ENCODE peak calls at places on chromosomes 12 and 14, in six cellular contexts. W, X, Q, B, D and C are unnamed samples.

GRCh38 chr12:48810817-48811453 is 7.4 kb upstream of the CACNB3 start:
- DNase-seq in Q (no peak), X (no peak), D (peak; percentile 90), W (no peak), B (no peak), C (no peak)

GRCh38 chr12:116130431-116130830 is 147.1 kb downstream of the MED13L start:
- DNase-seq in Q (no peak), W (no peak), X (peak; percentile 80), D (no peak), B (no peak), C (no peak)

GRCh38 chr12:65238609-65239008 is 39.9 kb upstream of the MSRB3 start:
- DNase-seq in D (no peak), W (no peak), B (no peak), Q (no peak), X (no peak), C (no peak)

GRCh38 chr12:8554451-8555195 is 13.9 kb upstream of the CLEC4E start:
- DNase-seq in W (no peak), X (no peak), Q (peak; percentile 33), D (peak; percentile 65), B (no peak), C (no peak)

GRCh38 chr12:48126953-48127630 is 7.9 kb downstream of the PFKM start:
- DNase-seq in Q (no peak), B (no peak), D (no peak), W (no peak), X (no peak), C (no peak)

GRCh38 chr12:18971932-18972331 is 157.6 kb upstream of the PLEKHA5 start:
- DNase-seq in X (no peak), Q (no peak), D (no peak), B (no peak), W (no peak), C (no peak)

GRCh38 chr12:112275836-112276235 is 106.4 kb downstream of the HECTD4 start:
- DNase-seq in W (no peak), B (no peak), Q (no peak), X (no peak), D (no peak), C (no peak)

GRCh38 chr12:89920866-89921265 is 212.2 kb upstream of the ATP2B1 start:
- DNase-seq in D (no peak), Q (no peak), W (no peak), B (no peak), X (peak; percentile 86), C (no peak)

GRCh38 chr12:15227004-15227679 is 5.9 kb upstream of the RERG start:
- DNase-seq in B (no peak), Q (peak; percentile 28), D (peak; percentile 86), X (peak; percentile 42), W (peak; percentile 3), C (peak; percentile 60)

GRCh38 chr12:120429368-120429767 is 8.5 kb upstream of the COX6A1 start:
- DNase-seq in B (no peak), D (no peak), Q (no peak), W (no peak), X (no peak), C (no peak)

GRCh38 chr12:127881371-127882140 is 385.4 kb upstream of the TMEM132C start:
- DNase-seq in B (no peak), W (no peak), X (no peak), D (no peak), Q (no peak), C (no peak)

GRCh38 chr12:52217223-52217622 is 15.8 kb upstream of the KRT7 start:
- DNase-seq in X (no peak), W (no peak), Q (peak; percentile 72), D (no peak), B (no peak), C (no peak)

GRCh38 chr12:121189887-121190155 is 20.1 kb upstream of the P2RX4 start:
- DNase-seq in W (no peak), Q (no peak), B (no peak), X (no peak), D (no peak), C (no peak)

GRCh38 chr14:58796636-58797429 is 159.1 kb downstream of the DACT1 start:
- DNase-seq in W (no peak), D (peak; percentile 34), B (no peak), X (no peak), Q (peak; percentile 13), C (no peak)

GRCh38 chr12:3218150-3218845 is 141.1 kb downstream of the TSPAN9 start:
- DNase-seq in X (no peak), Q (peak; percentile 79), W (no peak), D (peak; percentile 70), B (no peak), C (no peak)

GRCh38 chr14:69937367-69937777 is 58.2 kb downstream of the SMOC1 start:
- DNase-seq in Q (no peak), B (no peak), X (no peak), W (no peak), D (no peak), C (no peak)

GRCh38 chr14:41925409-41925808 is 318.7 kb downstream of the LRFN5 start:
- DNase-seq in X (peak; percentile 1), D (peak; percentile 43), W (no peak), B (no peak), Q (peak; percentile 0), C (no peak)

GRCh38 chr12:50297996-50298395 is 14.7 kb upstream of the LIMA1 start:
- DNase-seq in D (no peak), B (no peak), X (no peak), Q (no peak), W (no peak), C (no peak)

GRCh38 chr12:131134523-131135310 is 181.0 kb downstream of the ADGRD1 start:
- DNase-seq in Q (no peak), X (no peak), B (no peak), D (no peak), W (no peak), C (peak; percentile 19)

GRCh38 chr12:95874452-95874851 is 15.7 kb downstream of the SNRPF start:
- DNase-seq in X (no peak), Q (no peak), D (no peak), W (no peak), B (no peak), C (peak; percentile 58)

GRCh38 chr14:95662376-95663186 is 23.6 kb upstream of the TCL1B start:
- DNase-seq in Q (no peak), B (no peak), D (no peak), X (no peak), W (no peak), C (no peak)

GRCh38 chr12:128861226-128862016 is 8.1 kb downstream of the GLT1D1 start:
- DNase-seq in X (no peak), Q (no peak), B (no peak), W (no peak), D (no peak), C (no peak)

GRCh38 chr12:124466200-124467128 is 100.9 kb downstream of the NCOR2 start:
- DNase-seq in D (peak; percentile 90), W (peak; percentile 86), Q (no peak), X (no peak), B (peak; percentile 85), C (no peak)